ENCODE peak calls at places on chromosomes 16 and 17, in eight cellular contexts. Z is breast epithelium; S is stimulated activated naive B cell treated with anti-CD40 and anti-IgM and Interleukin-4, amounts not matched to agents 10 μg/mL and 1 μg/mL and 100 μg/mL, for 72 hours; Q is stimulated activated CD4-positive, alpha-beta T cell treated with anti-CD3 and anti-CD28 coated beads, Interleukin-4, amount 100 ng/mL, for 1 hour; M is uterus; A is CD8-positive, alpha-beta memory T cell; P is substantia nigra; L is caudate nucleus. H is an unnamed sample.

GRCh38 chr17:80222376-80223141 is 2.3 kb downstream of the SLC26A11 start:
- DNase-seq in Z (no peak), P (no peak), M (no peak), Q (no peak), A (no peak), S (no peak), L (no peak), H (no peak)

GRCh38 chr16:81940781-81941560 is 70.3 kb downstream of the SDR42E1 start:
- DNase-seq in A (no peak), L (no peak), Q (no peak), S (no peak), M (no peak), Z (no peak), P (no peak), H (no peak)

GRCh38 chr16:68369697-68370096 is 58.9 kb downstream of the PRMT7 start:
- DNase-seq in M (no peak), A (peak), L (no peak), Z (no peak), P (no peak), S (peak), Q (no peak), H (no peak)

GRCh38 chr17:36844013-36844412 is 93.3 kb upstream of the LHX1 start:
- DNase-seq in Z (no peak), A (no peak), P (no peak), L (no peak), Q (no peak), M (no peak), S (no peak), H (no peak)

GRCh38 chr17:77999413-78000173 is 41.1 kb downstream of the TNRC6C start:
- DNase-seq in S (no peak), A (no peak), P (no peak), Q (no peak), M (no peak), Z (no peak), L (no peak), H (no peak)

GRCh38 chr16:10122026-10122425 is 60.2 kb downstream of the GRIN2A start:
- DNase-seq in A (no peak), P (no peak), Z (no peak), L (no peak), S (no peak), M (no peak), Q (no peak), H (no peak)

GRCh38 chr17:80795090-80795609 is 196.5 kb upstream of the CHMP6 start:
- DNase-seq in A (no peak), P (no peak), Z (no peak), S (no peak), L (no peak), Q (no peak), M (no peak), H (no peak)

GRCh38 chr17:64309710-64310109 is 46.6 kb upstream of the TEX2 start:
- DNase-seq in P (no peak), S (no peak), Q (no peak), Z (no peak), L (no peak), A (no peak), M (no peak), H (no peak)

GRCh38 chr17:28256881-28257280 is 62.1 kb upstream of the TMEM97 start:
- DNase-seq in Q (no peak), A (no peak), P (no peak), Z (no peak), L (no peak), M (no peak), S (no peak), H (no peak)

GRCh38 chr16:31331141-31331764 is 23.7 kb upstream of the ITGAX start:
- DNase-seq in M (no peak), L (no peak), Q (peak), P (no peak), A (peak), Z (no peak), S (no peak), H (no peak)

GRCh38 chr16:22402191-22402590 is 27.8 kb upstream of the CDR2 start:
- DNase-seq in P (no peak), M (no peak), L (no peak), Q (no peak), A (no peak), S (no peak), Z (no peak), H (no peak)

GRCh38 chr17:70168979-70169706 is at the start of gene KCNJ2:
- DNase-seq in P (peak), M (peak), S (peak), L (peak), Q (peak), Z (peak), A (no peak), H (peak)

GRCh38 chr17:40363480-40363838 is 1.1 kb downstream of the GJD3 start:
- DNase-seq in S (no peak), P (no peak), A (no peak), L (no peak), M (no peak), Z (no peak), Q (peak), H (peak)

GRCh38 chr17:73091410-73091769 is 1.1 kb downstream of the SLC39A11 start:
- DNase-seq in M (no peak), S (no peak), L (no peak), Q (no peak), A (no peak), P (no peak), Z (no peak), H (no peak)

GRCh38 chr16:84371553-84371865 is 3.2 kb downstream of the ATP2C2 start:
- DNase-seq in Q (no peak), S (no peak), P (no peak), Z (no peak), A (no peak), M (no peak), L (no peak), H (no peak)

GRCh38 chr17:45581860-45582259 is 91.3 kb upstream of the PLEKHM1 start:
- DNase-seq in M (no peak), L (no peak), Z (no peak), Q (no peak), S (no peak), A (no peak), P (no peak), H (no peak)

GRCh38 chr16:88623858-88624257 is 14.5 kb upstream of the IL17C start:
- DNase-seq in A (no peak), S (no peak), Z (no peak), P (no peak), Q (no peak), M (no peak), L (no peak), H (no peak)

GRCh38 chr16:51888021-51888420 is 658.9 kb downstream of the TOX3 start:
- DNase-seq in P (no peak), M (no peak), Q (no peak), L (no peak), Z (no peak), S (no peak), A (no peak), H (no peak)

GRCh38 chr17:68435876-68436842 is 21.1 kb downstream of the WIPI1 start:
- DNase-seq in M (peak), S (peak), A (peak), Q (peak), Z (peak), L (peak), P (peak), H (peak)

GRCh38 chr17:66925811-66926500 is 38.6 kb upstream of the CACNG4 start:
- DNase-seq in Q (no peak), Z (no peak), S (no peak), M (no peak), L (no peak), P (no peak), A (no peak), H (no peak)

GRCh38 chr17:70597774-70598173 is 428.4 kb downstream of the KCNJ2 start:
- DNase-seq in L (no peak), Q (no peak), Z (no peak), A (no peak), P (no peak), M (no peak), S (no peak), H (no peak)